ENCODE peak calls at places on chromosomes 13 and 19, in four cellular contexts. K, V, F and O are unnamed samples.

GRCh38 chr19:19021115-19021514 is 12.2 kb downstream of the SUGP2 start:
- DNase-seq in F (no peak), V (peak), K (no peak), O (no peak)

GRCh38 chr13:114102521-114103288 is 29.7 kb downstream of the RASA3 start:
- DNase-seq in V (no peak), K (no peak), F (peak), O (no peak)

GRCh38 chr13:100357764-100358163 is 230.8 kb downstream of the GGACT start:
- DNase-seq in V (no peak), F (no peak), K (no peak), O (no peak)

GRCh38 chr19:531009-531752 is 379 bp upstream of the CDC34 start:
- DNase-seq in V (peak), F (peak), K (no peak), O (peak)

GRCh38 chr13:21124853-21125252 is 51.5 kb downstream of the SKA3 start:
- DNase-seq in K (peak), V (peak), F (no peak), O (no peak)

GRCh38 chr19:13129384-13129783 is 11.3 kb downstream of the NACC1 start:
- DNase-seq in F (no peak), V (no peak), K (no peak), O (no peak)

GRCh38 chr19:1054102-1055027 is 12.6 kb upstream of the ARHGAP45 start:
- DNase-seq in F (peak), V (no peak), K (no peak), O (no peak)

GRCh38 chr13:21014666-21015170 is 46.7 kb downstream of the LATS2 start:
- DNase-seq in V (peak), F (peak), K (peak), O (no peak)

GRCh38 chr13:113917096-113917495 is 53.2 kb upstream of the GAS6 start:
- DNase-seq in V (no peak), F (peak), K (no peak), O (no peak)

GRCh38 chr19:50387176-50387867 is 3.2 kb downstream of the POLD1 start:
- DNase-seq in K (no peak), F (no peak), V (no peak), O (no peak)

GRCh38 chr19:19171821-19172532 is 1.9 kb upstream of the MEF2B start:
- DNase-seq in F (no peak), K (no peak), V (peak), O (no peak)

GRCh38 chr13:25742220-25742619 is 309.6 kb downstream of the SHISA2 start:
- DNase-seq in K (no peak), V (no peak), F (no peak), O (no peak)

GRCh38 chr19:19591133-19591825 is 27.2 kb downstream of the PBX4 start:
- DNase-seq in F (no peak), K (peak), V (peak), O (peak)

GRCh38 chr13:105050696-105051095 is 1484.8 kb downstream of the EFNB2 start:
- DNase-seq in K (no peak), V (no peak), F (no peak), O (no peak)

GRCh38 chr13:33176526-33176925 is 109.0 kb downstream of the STARD13 start:
- DNase-seq in F (no peak), V (no peak), K (no peak), O (no peak)

GRCh38 chr19:57398868-57399267 is 9.2 kb downstream of the ZNF548 start:
- DNase-seq in F (no peak), K (no peak), V (no peak), O (no peak)

GRCh38 chr19:10417598-10418280 is 2.6 kb upstream of the PDE4A start:
- DNase-seq in F (no peak), V (no peak), K (no peak), O (no peak)

GRCh38 chr19:38793186-38793585 is 4.2 kb downstream of the LGALS7B start:
- DNase-seq in F (no peak), V (peak), K (no peak), O (no peak)

GRCh38 chr13:44244288-44244687 is 129.3 kb upstream of the SERP2 start:
- DNase-seq in K (no peak), F (no peak), V (no peak), O (no peak)

GRCh38 chr19:5147074-5147970 is 178.4 kb downstream of the KDM4B start:
- DNase-seq in F (no peak), K (no peak), V (no peak), O (no peak)

GRCh38 chr19:42121666-42122069 is 10.6 kb downstream of the POU2F2 start:
- DNase-seq in K (no peak), F (no peak), V (peak), O (no peak)

GRCh38 chr13:77565635-77566034 is 30.1 kb downstream of the SCEL start:
- DNase-seq in K (no peak), F (no peak), V (peak), O (no peak)

GRCh38 chr19:3368848-3369336 is 2.5 kb downstream of the NFIC start:
- DNase-seq in F (no peak), V (peak), K (no peak), O (no peak)

GRCh38 chr13:83879431-83880171 is 2.7 kb downstream of the SLITRK1 start:
- DNase-seq in K (no peak), V (no peak), F (no peak), O (no peak)

GRCh38 chr19:40055832-40056504 is at the start of gene ZNF780B:
- DNase-seq in V (peak), K (no peak), F (peak), O (peak)

GRCh38 chr13:62432906-62433305 is 1017.3 kb upstream of the PCDH20 start:
- DNase-seq in V (no peak), F (no peak), K (no peak), O (no peak)

GRCh38 chr13:44903596-44903995 is 85.7 kb downstream of the NUFIP1 start:
- DNase-seq in K (peak), V (peak), F (peak), O (no peak)

GRCh38 chr19:32265991-32266390 is 79.4 kb upstream of the ZNF507 start:
- DNase-seq in K (no peak), F (no peak), V (no peak), O (no peak)

GRCh38 chr19:38386968-38387549 is 775 bp downstream of the GGN start:
- DNase-seq in V (no peak), F (peak), K (no peak), O (no peak)

GRCh38 chr13:71255633-71256032 is 611.4 kb downstream of the DACH1 start:
- DNase-seq in K (no peak), F (no peak), V (no peak), O (no peak)

GRCh38 chr19:55462722-55463121 is 1.3 kb upstream of the ISOC2 start:
- DNase-seq in V (no peak), F (no peak), K (no peak), O (no peak)

GRCh38 chr13:31878955-31879354 is 139.6 kb downstream of the RXFP2 start:
- DNase-seq in V (no peak), K (no peak), F (no peak), O (no peak)

GRCh38 chr19:9885077-9885552 is 50.0 kb downstream of the PIN1 start:
- DNase-seq in V (peak), F (peak), K (no peak), O (no peak)

GRCh38 chr13:41931337-41931736 is 29.6 kb downstream of the VWA8 start:
- DNase-seq in K (no peak), V (peak), F (no peak), O (no peak)

GRCh38 chr13:20711301-20712044 is 8.0 kb downstream of the IL17D start:
- DNase-seq in F (no peak), K (no peak), V (no peak), O (no peak)

GRCh38 chr19:50547385-50548190 is 20.6 kb downstream of the LRRC4B start:
- DNase-seq in K (no peak), V (no peak), F (no peak), O (no peak)

GRCh38 chr13:101026328-101026727 is 351.7 kb upstream of the TMTC4 start:
- DNase-seq in F (no peak), K (no peak), V (no peak), O (no peak)

GRCh38 chr13:49830721-49831120 is 38.2 kb upstream of the KPNA3 start:
- DNase-seq in K (no peak), F (no peak), V (no peak), O (no peak)

GRCh38 chr13:49829715-49830114 is 37.2 kb upstream of the KPNA3 start:
- DNase-seq in K (no peak), F (no peak), V (no peak), O (no peak)

GRCh38 chr13:49827336-49827735 is 34.9 kb upstream of the KPNA3 start:
- DNase-seq in V (no peak), F (no peak), K (no peak), O (no peak)

GRCh38 chr13:49833402-49833801 is 40.9 kb upstream of the KPNA3 start:
- DNase-seq in K (no peak), F (no peak), V (no peak), O (no peak)

GRCh38 chr13:49828452-49828851 is 36.0 kb upstream of the KPNA3 start:
- DNase-seq in F (no peak), K (no peak), V (no peak), O (no peak)
- TF ChIP-seq CTCF in F (no peak), K (no peak), V (no peak), O (no peak)

GRCh38 chr13:106117640-106118039 is 417.8 kb downstream of the EFNB2 start:
- DNase-seq in F (no peak), K (no peak), V (no peak), O (no peak)
- TF ChIP-seq CTCF in F (no peak), K (no peak), V (no peak), O (no peak)

DNA sequence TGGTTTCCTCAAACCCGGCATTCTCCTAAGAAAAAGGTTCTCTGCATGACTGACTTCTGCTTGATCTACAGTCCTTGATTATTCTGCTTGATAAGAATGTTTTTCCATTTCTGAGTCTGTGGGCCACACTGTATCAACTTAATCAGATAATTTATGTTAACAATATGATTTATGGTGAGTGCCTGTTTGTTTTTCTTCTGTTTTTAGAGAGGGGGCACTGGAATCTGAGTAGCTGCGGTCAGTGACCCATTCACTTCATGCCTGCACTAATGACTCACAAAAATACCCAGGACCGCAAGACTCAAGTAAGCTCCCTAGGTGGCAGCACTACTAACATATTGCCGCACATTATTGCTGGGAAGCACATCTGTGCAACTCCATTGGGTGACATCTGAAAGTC is 542.3 kb upstream of the ATXN8OS start:
- DNase-seq in F (no peak), K (no peak), V (no peak), O (no peak)
- TF ChIP-seq CTCF in F (no peak), K (peak), V (no peak), O (peak)

GRCh38 chr13:40758811-40759210 is 12.2 kb downstream of the MRPS31 start:
- DNase-seq in K (no peak), V (no peak), F (no peak), O (no peak)

GRCh38 chr13:40755082-40755755 is 15.8 kb downstream of the MRPS31 start:
- DNase-seq in F (no peak), V (no peak), K (no peak), O (no peak)

DNA sequence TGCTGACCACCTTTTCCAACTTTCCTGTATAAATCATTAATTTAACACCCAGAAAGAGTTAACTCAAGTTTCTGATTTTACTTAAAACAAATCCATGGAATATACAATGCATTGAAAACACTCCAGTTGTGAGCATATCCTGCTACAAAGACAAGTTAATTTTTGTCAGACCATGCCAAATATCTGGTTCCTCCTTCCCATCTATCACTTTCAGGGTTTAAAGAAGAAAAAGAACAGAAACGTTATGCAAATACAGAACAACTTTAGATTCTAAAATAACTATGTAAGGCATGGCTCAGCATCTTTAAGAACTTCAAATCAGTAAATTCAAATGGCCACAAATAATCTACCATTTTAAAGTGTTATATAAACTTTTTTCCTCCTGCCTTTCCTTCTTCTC is 14.9 kb downstream of the MRPS31 start:
- DNase-seq in V (no peak), F (no peak), K (no peak), O (no peak)
- TF ChIP-seq CTCF in V (no peak), F (no peak), K (no peak), O (no peak)

DNA sequence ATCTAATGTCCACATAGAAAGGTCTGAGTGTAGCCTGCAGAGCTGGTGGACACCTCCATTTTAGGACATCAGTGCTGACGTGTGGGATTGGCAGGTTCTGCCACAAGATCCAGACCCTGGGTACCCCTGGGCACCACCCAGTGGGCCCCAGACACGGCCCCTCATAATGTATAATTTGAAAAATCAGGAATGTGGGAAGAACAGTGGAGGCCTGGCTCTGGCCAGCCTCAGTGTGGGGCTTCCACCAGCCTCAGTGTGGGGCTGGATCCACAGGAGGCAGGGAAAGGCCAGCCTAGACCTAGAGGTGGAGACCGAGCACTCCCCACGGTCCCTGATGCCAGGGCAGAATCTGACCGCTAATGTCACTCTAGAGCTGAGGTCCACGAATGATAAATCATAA is 150.7 kb upstream of the SOX1 start:
- DNase-seq in F (no peak), K (no peak), V (no peak), O (no peak)
- TF ChIP-seq CTCF in F (no peak), K (no peak), V (no peak), O (no peak)

GRCh38 chr19:44573183-44573582 is 40.2 kb upstream of the IGSF23 start:
- DNase-seq in K (no peak), V (no peak), F (no peak), O (no peak)
- TF ChIP-seq CTCF in K (no peak), V (no peak), F (no peak), O (no peak)

DNA sequence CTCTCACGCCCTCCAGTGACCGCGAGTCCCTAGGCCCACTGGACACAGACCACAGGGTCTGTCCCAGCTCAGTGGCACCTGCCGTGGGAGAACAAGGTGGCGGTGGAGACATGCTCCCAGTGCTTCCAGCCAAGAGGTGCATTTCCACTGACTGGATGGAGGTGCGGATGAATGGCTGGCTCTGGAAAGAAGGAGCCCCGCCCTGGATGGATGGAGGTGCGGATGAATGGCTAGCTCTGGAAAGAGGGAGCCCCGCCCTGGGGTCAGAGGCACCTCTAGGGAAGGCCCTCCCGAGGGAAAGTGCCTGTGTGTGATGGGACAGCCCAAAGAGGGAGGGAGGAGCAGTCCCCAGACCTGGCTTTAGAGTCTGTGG is 32.0 kb downstream of the NAXD start:
- DNase-seq in V (no peak), K (no peak), F (no peak), O (no peak)
- TF ChIP-seq CTCF in V (no peak), K (no peak), F (no peak), O (no peak)